ENCODE peak calls at places on chromosomes 2 and 18, in nine cellular contexts. U, A, G, J, E, I, Z, V and B are unnamed samples.

GRCh38 chr2:166373951-166374350 is 1.8 kb downstream of the SCN9A start:
- DNase-seq in U (no peak), A (no peak), G (no peak), J (no peak), E (peak; percentile 57), I (peak; percentile 77), Z (no peak), V (no peak), B (no peak)

GRCh38 chr2:144357623-144358400 is 162.1 kb downstream of the ZEB2 start:
- DNase-seq in U (no peak), A (no peak), G (no peak), J (peak; percentile 78), E (no peak), I (peak; percentile 99), Z (no peak), V (peak; percentile 92), B (no peak)

GRCh38 chr2:20424300-20425290 is 22.3 kb upstream of the RHOB start:
- DNase-seq in U (no peak), A (peak; percentile 21), G (no peak), J (no peak), E (peak; percentile 75), I (peak; percentile 81), Z (peak; percentile 62), V (peak; percentile 51), B (peak; percentile 8)

GRCh38 chr2:3287896-3288295 is 89.7 kb downstream of the EIPR1 start:
- DNase-seq in U (peak; percentile 8), A (no peak), G (no peak), J (no peak), E (peak; percentile 48), I (no peak), Z (no peak), V (no peak), B (no peak)

GRCh38 chr2:6909431-6910385 is 7.5 kb upstream of the RNF144A start:
- DNase-seq in U (no peak), A (no peak), G (no peak), J (no peak), E (no peak), I (no peak), Z (no peak), V (no peak), B (no peak)

GRCh38 chr2:88885275-88885674 is 193.8 kb downstream of the RPIA start:
- DNase-seq in U (no peak), A (no peak), G (no peak), J (no peak), E (no peak), I (no peak), Z (no peak), V (no peak), B (no peak)

GRCh38 chr2:167249197-167249596 is 360.9 kb downstream of the XIRP2 start:
- DNase-seq in U (no peak), A (no peak), G (no peak), J (no peak), E (no peak), I (peak; percentile 6), Z (no peak), V (no peak), B (no peak)

GRCh38 chr2:228657807-228658402 is 476.4 kb upstream of the SPHKAP start:
- DNase-seq in U (no peak), A (no peak), G (no peak), J (peak; percentile 10), E (no peak), I (peak; percentile 9), Z (no peak), V (no peak), B (no peak)

GRCh38 chr2:176129013-176129796 is at the start of gene HOXD8:
- DNase-seq in U (no peak), A (peak; percentile 88), G (peak; percentile 77), J (no peak), E (peak; percentile 87), I (peak; percentile 34), Z (no peak), V (peak; percentile 81), B (no peak)

GRCh38 chr2:155418753-155419152 is 720.3 kb downstream of the KCNJ3 start:
- DNase-seq in U (no peak), A (no peak), G (no peak), J (no peak), E (no peak), I (no peak), Z (no peak), V (no peak), B (no peak)

GRCh38 chr2:84959045-84959493 is 11.9 kb upstream of the KCMF1 start:
- DNase-seq in U (no peak), A (no peak), G (peak; percentile 62), J (no peak), E (no peak), I (peak; percentile 89), Z (no peak), V (peak; percentile 71), B (no peak)

GRCh38 chr2:9665903-9666302 is 35.1 kb upstream of the YWHAQ start:
- DNase-seq in U (no peak), A (no peak), G (no peak), J (peak; percentile 82), E (no peak), I (peak; percentile 76), Z (no peak), V (no peak), B (no peak)

GRCh38 chr2:71736986-71737385 is 283.6 kb downstream of the DYSF start:
- DNase-seq in U (no peak), A (no peak), G (no peak), J (no peak), E (no peak), I (no peak), Z (no peak), V (no peak), B (no peak)

DNA sequence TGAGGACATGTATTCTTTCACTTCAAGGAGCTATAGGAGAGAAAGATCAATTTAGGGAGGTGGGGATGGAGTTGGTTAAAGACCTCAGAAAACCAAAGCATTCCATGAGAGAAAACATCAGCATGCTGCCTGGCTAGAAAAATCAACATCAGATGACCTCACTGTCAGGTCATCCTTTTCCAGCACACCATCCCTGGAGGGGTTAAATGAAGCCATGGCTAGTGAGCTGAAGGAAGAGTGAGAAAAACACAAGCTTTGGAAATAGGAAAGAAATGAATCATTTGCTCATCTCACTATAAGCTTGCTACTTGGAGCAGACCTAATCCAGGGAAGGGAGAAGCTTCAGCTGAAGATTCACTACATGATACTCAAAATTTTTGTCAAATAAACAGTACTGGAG is 109.5 kb upstream of the ITGB6 start:
- DNase-seq in U (no peak), A (no peak), G (no peak), J (no peak), E (no peak), I (no peak), Z (no peak), V (no peak), B (no peak)
- H3K27ac ChIP-seq in U (no peak overlapping the region), A (no peak overlapping the region), G (no peak overlapping the region), J (no peak overlapping the region), E (no peak overlapping the region), I (peak overlapping the region; percentile 90), Z (peak overlapping the region; percentile 23), V (peak overlapping the region; percentile 88), B (no peak overlapping the region)

DNA sequence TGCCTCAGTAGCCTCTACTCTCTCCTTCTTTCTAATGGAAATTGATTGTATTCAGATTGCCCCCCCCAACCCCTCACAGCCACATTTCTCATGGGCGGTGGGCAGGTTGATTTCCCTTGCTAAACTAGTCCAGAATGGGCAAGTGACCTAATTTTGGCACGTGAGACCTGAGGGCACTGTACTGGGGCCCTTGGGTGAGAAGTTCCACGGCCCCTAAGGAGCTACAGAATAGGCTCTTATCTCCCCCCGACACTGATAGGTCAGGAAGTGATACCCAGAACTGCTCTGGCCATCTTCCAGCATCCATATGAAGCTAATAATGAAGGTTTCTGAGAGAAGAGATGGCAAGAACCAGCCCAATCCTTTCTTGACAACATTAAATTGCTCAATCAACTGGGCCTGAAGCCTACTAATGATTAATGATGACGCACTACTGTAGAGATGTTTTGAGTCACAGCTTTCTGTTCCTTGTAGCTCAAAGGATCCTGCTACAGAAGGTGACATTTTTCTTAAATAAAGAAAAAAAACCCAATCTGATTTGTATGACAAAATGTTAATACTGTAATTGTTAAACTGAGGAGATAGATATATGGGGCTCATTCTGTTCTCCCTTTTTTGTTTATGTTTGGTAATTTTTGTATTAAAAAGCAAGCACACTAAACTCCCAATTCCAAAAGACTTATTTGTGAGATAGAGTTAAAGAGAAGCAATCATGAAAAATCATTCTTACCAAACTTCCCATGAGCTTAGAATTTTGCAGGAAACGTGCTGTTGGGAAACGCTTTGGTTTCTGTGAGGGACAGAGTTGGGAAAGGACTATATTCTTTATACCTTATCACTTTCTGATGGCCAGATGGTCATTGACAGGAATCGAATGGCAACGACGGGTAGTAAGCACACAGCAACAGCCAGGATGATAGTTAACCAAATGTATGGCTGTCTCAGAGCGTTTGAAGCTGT is 28.2 kb upstream of the NARS1 start:
- DNase-seq in U (no peak), A (no peak), G (no peak), J (peak; percentile 51), E (no peak), I (peak; percentile 63), Z (no peak), V (peak; percentile 33), B (no peak)
- H3K4me3 ChIP-seq in U (no peak overlapping the region), A (no peak overlapping the region), G (no peak overlapping the region), J (no peak overlapping the region), E (no peak overlapping the region), I (no peak overlapping the region), Z (no peak overlapping the region), V (no peak overlapping the region), B (no peak overlapping the region)

GRCh38 chr2:75894170-75894569 is 183.5 kb upstream of the GCFC2 start:
- DNase-seq in U (no peak), A (no peak), G (no peak), J (no peak), E (no peak), I (no peak), Z (no peak), V (no peak), B (no peak)

GRCh38 chr2:75892490-75892889 is 181.8 kb upstream of the GCFC2 start:
- DNase-seq in U (no peak), A (no peak), G (no peak), J (no peak), E (no peak), I (peak; percentile 2), Z (no peak), V (no peak), B (no peak)

GRCh38 chr2:75896779-75897366 is 186.2 kb upstream of the GCFC2 start:
- DNase-seq in U (peak; percentile 40), A (no peak), G (peak; percentile 88), J (peak; percentile 33), E (peak; percentile 60), I (no peak), Z (no peak), V (peak; percentile 5), B (peak; percentile 82)
- TF ChIP-seq CTCF in U (peak; percentile 28), A (no peak), G (peak; percentile 89), J (peak; percentile 66), E (no peak), I (peak; percentile 25), Z (peak; percentile 14), V (peak; percentile 10), B (peak; percentile 96)

DNA sequence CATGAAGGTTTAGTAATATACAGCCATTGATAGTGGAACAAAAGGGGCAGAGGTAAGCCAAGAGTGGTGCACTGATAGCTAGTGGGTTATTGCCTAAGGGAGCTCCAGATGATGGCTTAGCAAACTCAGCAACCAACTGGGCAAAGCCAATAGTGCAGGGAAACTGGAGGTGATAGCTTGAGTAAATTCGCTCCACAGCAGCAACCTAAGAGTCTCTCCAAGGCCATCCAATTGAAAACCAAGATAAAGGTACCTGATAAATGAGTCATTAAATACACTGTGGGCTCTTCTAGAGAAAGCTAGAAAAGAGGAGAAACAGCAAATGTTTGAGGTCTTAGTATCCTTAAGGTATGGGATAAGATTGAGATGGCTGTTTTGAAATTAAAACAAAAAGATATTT is 197.7 kb upstream of the ERBB4 start:
- DNase-seq in U (peak; percentile 18), A (no peak), G (no peak), J (no peak), E (no peak), I (no peak), Z (no peak), V (no peak), B (no peak)
- H3K27ac ChIP-seq in U (no peak overlapping the region), A (no peak overlapping the region), G (no peak overlapping the region), J (no peak overlapping the region), E (no peak overlapping the region), I (no peak overlapping the region), Z (no peak overlapping the region), V (no peak overlapping the region), B (no peak overlapping the region)